ENCODE peak calls at places on chromosomes 16 and 17, in seven cellular contexts. H, Z, N, W, V, U and X are unnamed samples.

GRCh38 chr17:9062399-9062902 is 41.1 kb downstream of the NTN1 start:
- DNase-seq in V (no peak), H (no peak), Z (no peak), U (no peak), W (no peak), N (no peak), X (no peak)

GRCh38 chr17:75808905-75809621 is 24.5 kb downstream of the UNK start:
- DNase-seq in W (no peak), U (peak), H (no peak), V (no peak), N (no peak), Z (no peak), X (no peak)

GRCh38 chr16:1137604-1138003 is 15.3 kb upstream of the CACNA1H start:
- DNase-seq in V (no peak), N (no peak), Z (no peak), W (no peak), H (no peak), U (peak), X (no peak)

GRCh38 chr17:1752425-1752941 is 9.4 kb upstream of the SERPINF1 start:
- DNase-seq in V (peak), N (no peak), Z (no peak), H (no peak), U (no peak), W (no peak), X (no peak)

GRCh38 chr16:51834131-51834530 is 683.1 kb upstream of the SALL1 start:
- DNase-seq in H (no peak), W (no peak), N (no peak), Z (no peak), V (no peak), U (no peak), X (no peak)

GRCh38 chr17:77884019-77884418 is 74.5 kb upstream of the TNRC6C start:
- DNase-seq in U (no peak), Z (peak), V (no peak), N (no peak), H (no peak), W (peak), X (no peak)

GRCh38 chr16:53545433-53545832 is 42.4 kb upstream of the AKTIP start:
- DNase-seq in H (no peak), V (no peak), U (no peak), N (no peak), W (no peak), Z (peak), X (no peak)

GRCh38 chr17:1724351-1724868 is at the start of gene WDR81:
- DNase-seq in W (peak), V (peak), U (peak), Z (peak), N (peak), H (peak), X (peak)

GRCh38 chr17:1375615-1376014 is 24.4 kb downstream of the YWHAE start:
- DNase-seq in N (no peak), H (no peak), Z (no peak), U (no peak), V (no peak), W (no peak), X (no peak)

GRCh38 chr16:87570938-87571867 is 31.1 kb upstream of the JPH3 start:
- DNase-seq in U (peak), W (no peak), Z (no peak), H (no peak), N (no peak), V (no peak), X (no peak)

GRCh38 chr17:76414334-76415295 is 30.2 kb downstream of the SPHK1 start:
- DNase-seq in W (peak), U (peak), Z (no peak), V (no peak), N (no peak), H (no peak), X (no peak)

GRCh38 chr16:68368602-68368944 is 57.8 kb downstream of the PRMT7 start:
- DNase-seq in H (no peak), N (no peak), W (no peak), Z (no peak), V (no peak), U (no peak), X (no peak)

GRCh38 chr17:8162232-8162996 is at the start of gene VAMP2:
- DNase-seq in H (peak), Z (peak), V (no peak), N (no peak), U (peak), W (peak), X (no peak)

GRCh38 chr16:49953090-49953489 is 71.9 kb upstream of the CNEP1R1 start:
- DNase-seq in H (no peak), N (no peak), U (no peak), V (no peak), Z (no peak), W (no peak), X (no peak)